ENCODE peak calls at places on chromosome 2, in four cellular contexts. P is naive thymus-derived CD4-positive, alpha-beta T cell; M is CD8-positive, alpha-beta memory T cell; I is EH. K is an unnamed sample.

GRCh38 chr2:4502230-4502843 is 799.0 kb downstream of the DCDC2C start:
- DNase-seq in P (no peak), M (no peak), I (no peak), K (no peak)

GRCh38 chr2:117128471-117128870 is 686.0 kb upstream of the DDX18 start:
- DNase-seq in P (no peak), M (no peak), I (no peak), K (no peak)

GRCh38 chr2:1952582-1952981 is 208.3 kb upstream of the PXDN start:
- DNase-seq in P (no peak), M (no peak), I (no peak), K (no peak)

GRCh38 chr2:149747456-149747855 is 159.9 kb upstream of the MMADHC start:
- DNase-seq in P (no peak), M (no peak), I (peak; percentile 64), K (no peak)

GRCh38 chr2:223669453-223670225 is 67.5 kb upstream of the SCG2 start:
- DNase-seq in P (no peak), M (no peak), I (peak; percentile 68), K (no peak)

GRCh38 chr2:96747061-96747460 is 7.2 kb upstream of the LMAN2L start:
- DNase-seq in P (no peak), M (no peak), I (peak; percentile 74), K (no peak)

GRCh38 chr2:70639841-70640448 is 86.3 kb upstream of the TGFA start:
- DNase-seq in P (peak; percentile 19), M (no peak), I (no peak), K (no peak)

GRCh38 chr2:174868916-174869315 is 104.6 kb upstream of the CHRNA1 start:
- DNase-seq in P (no peak), M (no peak), I (no peak), K (no peak)

GRCh38 chr2:97931851-97932211 is 63.9 kb downstream of the TMEM131 start:
- DNase-seq in P (no peak), M (no peak), I (no peak), K (no peak)

GRCh38 chr2:20590704-20591515 is 60.0 kb downstream of the HS1BP3 start:
- DNase-seq in P (no peak), M (peak; percentile 14), I (peak; percentile 35), K (no peak)

GRCh38 chr2:97995734-97996624 is at the start of gene TMEM131:
- DNase-seq in P (peak; percentile 94), M (peak; percentile 95), I (peak; percentile 94), K (peak; percentile 99)

K was measured in retina.